ENCODE peak calls at places on chromosome 13, in eight cellular contexts. S is fibroblast of the aortic adventitia, J is GM10248, U is GM20000, C is AG09319, H is neural progenitor cell, E is lower leg skin, G is fibroblast of lung. P is an unnamed sample.
A peak's percentile ranks its signal among the peaks of the same experiment; 100 is the strongest.

GRCh38 chr13:24271611-24272451 is 37.5 kb upstream of the C1QTNF9 start:
- DNase-seq in S (peak; percentile 71), J (peak; percentile 67), U (peak; percentile 65), C (no peak), H (peak; percentile 30), E (peak; percentile 89), G (peak; percentile 83), P (no peak)

GRCh38 chr13:26320766-26321165 is 66.8 kb downstream of the CDK8 start:
- DNase-seq in S (no peak), J (no peak), U (no peak), C (no peak), H (no peak), E (no peak), G (no peak), P (no peak)

GRCh38 chr13:69213331-69213850 is 894.2 kb upstream of the ATXN8OS start:
- DNase-seq in S (no peak), J (no peak), U (no peak), C (no peak), H (no peak), E (no peak), G (no peak), P (no peak)

GRCh38 chr13:20495087-20496023 is 30.3 kb downstream of the CRYL1 start:
- DNase-seq in S (peak; percentile 83), J (peak; percentile 72), U (peak; percentile 68), C (peak; percentile 41), H (peak; percentile 69), E (peak; percentile 84), G (peak; percentile 50), P (peak; percentile 24)

GRCh38 chr13:24900507-24900906 is 136.5 kb downstream of the RNF17 start:
- DNase-seq in S (no peak), J (no peak), U (no peak), C (no peak), H (no peak), E (no peak), G (no peak), P (no peak)

GRCh38 chr13:99830931-99831330 is 140.6 kb downstream of the ZIC5 start:
- DNase-seq in S (no peak), J (no peak), U (no peak), C (no peak), H (peak; percentile 22), E (no peak), G (no peak), P (no peak)

GRCh38 chr13:30551194-30551593 is 66.5 kb upstream of the USPL1 start:
- DNase-seq in S (peak; percentile 46), J (peak; percentile 45), U (peak; percentile 44), C (no peak), H (peak; percentile 52), E (no peak), G (no peak), P (no peak)

GRCh38 chr13:20528451-20528850 is 2.8 kb upstream of the CRYL1 start:
- DNase-seq in S (peak; percentile 27), J (peak; percentile 59), U (peak; percentile 63), C (no peak), H (no peak), E (no peak), G (no peak), P (no peak)

GRCh38 chr13:33349996-33350826 is 64.7 kb upstream of the STARD13 start:
- DNase-seq in S (peak; percentile 37), J (peak; percentile 26), U (peak; percentile 53), C (no peak), H (peak; percentile 47), E (peak; percentile 90), G (peak; percentile 48), P (no peak)

GRCh38 chr13:59684105-59684504 is 479.6 kb downstream of the DIAPH3 start:
- DNase-seq in S (no peak), J (no peak), U (no peak), C (no peak), H (no peak), E (no peak), G (no peak), P (no peak)

GRCh38 chr13:106072014-106072413 is 463.4 kb downstream of the EFNB2 start:
- DNase-seq in S (no peak), J (no peak), U (no peak), C (no peak), H (no peak), E (no peak), G (no peak), P (no peak)

GRCh38 chr13:111051041-111051440 is 64.1 kb upstream of the ARHGEF7 start:
- DNase-seq in S (no peak), J (no peak), U (no peak), C (no peak), H (no peak), E (peak; percentile 9), G (no peak), P (no peak)

GRCh38 chr13:111048387-111048786 is 66.7 kb upstream of the ARHGEF7 start:
- DNase-seq in S (no peak), J (no peak), U (no peak), C (no peak), H (no peak), E (peak; percentile 40), G (no peak), P (no peak)

GRCh38 chr13:111051656-111052232 is 63.4 kb upstream of the ARHGEF7 start:
- DNase-seq in S (no peak), J (no peak), U (no peak), C (no peak), H (no peak), E (peak; percentile 68), G (no peak), P (no peak)

GRCh38 chr13:111050539-111050879 is 64.6 kb upstream of the ARHGEF7 start:
- DNase-seq in S (no peak), J (no peak), U (no peak), C (no peak), H (no peak), E (no peak), G (no peak), P (no peak)

DNA sequence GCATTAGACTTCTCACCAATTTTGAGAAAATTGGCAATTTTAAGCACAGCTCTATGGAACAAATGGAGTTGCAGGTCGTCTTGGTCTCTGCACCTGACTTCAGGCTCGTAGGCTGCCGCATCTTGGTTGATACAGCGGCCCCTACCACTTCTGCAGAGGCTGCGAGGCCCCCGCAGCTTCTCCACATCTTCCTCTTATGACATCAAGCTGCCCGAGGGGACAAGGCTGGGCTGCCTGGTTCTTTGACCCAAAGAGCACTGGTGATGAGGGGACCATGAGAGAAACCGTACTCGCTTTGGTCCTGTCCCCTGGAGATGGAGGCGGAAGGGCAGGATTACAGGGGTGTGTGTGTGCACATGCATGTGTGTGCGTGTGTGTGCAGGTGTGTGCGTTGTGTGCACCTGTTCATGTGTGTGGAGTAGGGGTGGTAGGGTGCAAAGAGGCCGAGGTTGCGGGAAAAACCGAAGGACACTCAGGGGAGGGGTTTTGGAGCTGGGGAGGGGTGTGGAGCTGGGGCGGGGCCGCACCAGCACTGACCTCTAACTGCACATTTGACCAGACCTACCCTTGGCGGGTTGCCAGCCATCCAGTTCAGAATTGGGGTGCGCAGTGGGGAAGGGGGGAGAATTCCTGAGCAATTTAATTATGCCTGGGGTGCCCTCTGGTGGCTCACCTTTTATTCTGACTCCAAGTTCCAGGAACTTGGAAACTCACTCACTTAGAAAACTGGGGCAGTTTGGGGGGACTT is 65.1 kb upstream of the ARHGEF7 start:
- DNase-seq in S (peak; percentile 49), J (no peak), U (no peak), C (no peak), H (peak; percentile 46), E (peak; percentile 80), G (no peak), P (no peak)
- TF ChIP-seq CTCF in S (peak; percentile 54), J (peak; percentile 36), U (no peak), C (peak; percentile 55), H (peak; percentile 61), E (no peak), G (peak; percentile 56), P (peak; percentile 12)

DNA sequence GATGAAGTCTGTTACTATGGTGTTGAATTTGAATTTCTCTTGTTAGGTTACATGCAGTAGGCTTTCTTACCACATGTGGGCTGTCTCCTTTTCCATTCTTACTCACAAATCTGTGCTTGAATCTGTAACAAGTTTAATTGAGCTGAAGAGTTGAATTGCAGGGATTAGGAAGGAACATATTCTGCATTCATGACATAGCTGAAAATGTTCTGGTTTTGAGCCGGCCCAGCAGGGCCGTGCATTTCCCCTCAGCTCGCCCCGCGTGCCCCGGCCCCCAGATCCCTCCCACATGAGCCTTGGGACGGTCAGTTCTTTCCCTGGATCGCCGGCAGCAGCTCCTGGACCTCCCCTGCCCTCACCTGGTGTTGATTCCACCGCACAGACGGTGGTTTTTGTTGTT is 28.1 kb downstream of the TFDP1 start:
- DNase-seq in S (no peak), J (no peak), U (no peak), C (no peak), H (no peak), E (no peak), G (no peak), P (no peak)
- TF ChIP-seq CTCF in S (no peak), J (no peak), U (no peak), C (no peak), H (no peak), E (no peak), G (no peak), P (no peak)

DNA sequence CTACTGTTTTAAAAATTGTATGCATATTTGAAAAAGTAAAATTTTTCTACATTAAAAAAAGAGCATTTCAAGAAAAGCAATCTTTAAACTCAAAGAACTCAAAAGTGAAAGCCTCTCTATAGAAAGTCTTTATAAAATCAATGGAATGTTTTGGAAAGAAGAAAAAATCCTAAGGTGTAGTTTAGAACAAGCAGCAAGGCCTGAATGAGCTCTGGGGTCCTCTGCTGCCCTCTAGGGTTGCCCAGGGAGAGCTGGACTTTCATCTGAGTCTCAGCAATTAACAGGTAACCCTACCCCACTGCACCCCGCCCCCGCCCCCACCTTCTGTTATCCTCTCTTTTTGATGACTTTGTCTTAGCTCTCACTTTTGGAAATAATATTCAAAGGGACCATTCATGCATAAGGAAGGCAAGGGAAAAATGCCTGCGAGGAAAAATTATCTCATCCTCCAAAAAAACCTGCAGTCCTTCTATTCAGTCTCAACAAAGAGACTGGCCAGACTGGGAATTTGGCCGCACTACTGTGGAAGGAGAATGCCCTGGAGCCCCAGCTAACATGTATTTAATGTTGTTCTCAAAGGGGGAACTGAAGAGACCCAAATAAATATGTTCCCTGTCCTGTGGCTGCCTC is 24.1 kb downstream of the SLC25A30 start:
- DNase-seq in S (peak; percentile 68), J (peak; percentile 59), U (peak; percentile 72), C (no peak), H (peak; percentile 74), E (no peak), G (peak; percentile 51), P (no peak)
- TF ChIP-seq CTCF in S (peak; percentile 86), J (peak; percentile 56), U (peak; percentile 43), C (peak; percentile 76), H (peak; percentile 81), E (no peak), G (peak; percentile 68), P (peak; percentile 76)

DNA sequence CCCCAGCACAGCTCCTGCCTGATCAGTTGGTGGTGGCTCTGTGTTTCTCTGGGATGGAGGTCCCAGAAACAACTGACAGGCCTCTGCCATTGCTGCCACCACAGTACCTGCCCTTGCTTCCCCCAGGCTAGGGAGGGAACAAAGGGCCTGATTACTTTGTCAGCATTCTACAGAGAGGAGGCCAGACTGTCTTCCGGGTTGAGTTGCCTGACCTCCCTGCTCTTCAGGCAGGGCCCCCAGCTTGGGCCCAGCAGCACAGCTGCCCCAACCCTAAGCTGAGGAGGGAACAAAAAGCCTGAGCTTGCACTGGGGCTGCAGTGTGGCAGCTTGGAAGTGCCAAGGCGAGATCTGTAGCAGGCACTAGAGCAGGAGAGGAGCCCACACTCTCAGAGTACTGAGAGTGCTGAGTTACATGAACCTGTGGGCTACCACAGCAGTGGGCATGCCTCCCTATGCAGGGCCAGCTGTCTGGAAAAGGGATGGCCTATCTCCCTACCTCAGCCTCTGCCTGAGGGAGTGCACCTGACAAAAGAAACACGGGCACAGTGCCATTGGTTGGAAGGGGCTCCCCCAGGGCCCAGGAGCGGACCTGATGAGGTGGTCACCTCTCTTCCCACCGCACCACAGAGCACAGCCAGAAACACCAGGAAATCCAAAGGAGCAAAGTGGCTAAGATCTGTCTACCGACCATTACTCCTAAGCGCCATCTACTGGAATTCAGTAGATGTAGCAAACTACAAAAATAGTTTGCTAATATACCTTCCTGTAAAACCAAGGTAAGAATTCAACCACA is 24.4 kb downstream of the SLC25A15 start:
- DNase-seq in S (peak; percentile 31), J (peak; percentile 59), U (peak; percentile 49), C (no peak), H (peak; percentile 41), E (no peak), G (peak; percentile 12), P (no peak)
- TF ChIP-seq CTCF in S (peak; percentile 58), J (no peak), U (peak; percentile 46), C (peak; percentile 31), H (peak; percentile 59), E (no peak), G (peak; percentile 34), P (no peak)